ENCODE peak calls at places on chromosomes 12 and 14, in seven cellular contexts. Y is ACHN; M is smooth muscle cell of the brain vasculature; V is PC-3; H is AG04449; O is activated T-cell treated with anti-CD3 and anti-CD28 coated beads, Interleukin-2, amount 50 U/mL, for 72 hours; G is T follicular helper cell. B is an unnamed sample.

GRCh38 chr14:68841030-68841809 is 48.4 kb upstream of the ZFP36L1 start:
- DNase-seq in M (peak), V (peak), O (no peak), Y (no peak), H (no peak), G (no peak), B (no peak)

GRCh38 chr12:121001841-121002483 is 14.3 kb downstream of the C12orf43 start:
- DNase-seq in Y (no peak), M (no peak), G (no peak), H (no peak), O (no peak), V (no peak), B (no peak)

GRCh38 chr12:102503056-102503681 is 22.8 kb upstream of the IGF1 start:
- DNase-seq in G (no peak), M (no peak), O (no peak), V (no peak), Y (no peak), H (no peak), B (no peak)

GRCh38 chr14:73786942-73787759 is 64.5 kb upstream of the PTGR2 start:
- DNase-seq in M (no peak), Y (peak), G (peak), H (no peak), V (peak), O (peak), B (peak)

GRCh38 chr12:12901158-12901791 is 9.9 kb downstream of the GPRC5A start:
- DNase-seq in O (peak), V (peak), M (no peak), G (no peak), Y (peak), H (peak), B (no peak)

GRCh38 chr12:65568517-65568916 is 255.8 kb upstream of the HMGA2 start:
- DNase-seq in Y (no peak), M (peak), V (peak), O (no peak), H (no peak), G (no peak), B (no peak)

GRCh38 chr14:66088661-66089060 is 397.5 kb upstream of the CCDC196 start:
- DNase-seq in M (peak), V (no peak), Y (no peak), O (no peak), G (no peak), H (no peak), B (no peak)

GRCh38 chr12:64652346-64652745 is 42.1 kb downstream of the RASSF3 start:
- DNase-seq in H (no peak), V (no peak), M (no peak), G (no peak), Y (no peak), O (no peak), B (no peak)

GRCh38 chr12:26204612-26205289 is 9.4 kb downstream of the SSPN start:
- DNase-seq in G (no peak), V (no peak), O (no peak), H (no peak), M (no peak), Y (no peak), B (no peak)

GRCh38 chr12:100184549-100184948 is 16.1 kb upstream of the ACTR6 start:
- DNase-seq in H (no peak), O (no peak), Y (no peak), M (no peak), G (no peak), V (no peak), B (no peak)

GRCh38 chr14:79011091-79011919 is 841.1 kb downstream of the NRXN3 start:
- DNase-seq in M (no peak), G (no peak), Y (peak), O (no peak), V (peak), H (no peak), B (no peak)

GRCh38 chr12:115341442-115341841 is 657.5 kb upstream of the TBX3 start:
- DNase-seq in M (peak), H (peak), O (peak), V (peak), Y (peak), G (no peak), B (peak)

GRCh38 chr12:53174881-53175491 is 5.5 kb upstream of the ZNF740 start:
- DNase-seq in H (no peak), O (no peak), G (no peak), M (no peak), Y (peak), V (peak), B (no peak)

GRCh38 chr14:73796881-73797539 is 54.6 kb upstream of the PTGR2 start:
- DNase-seq in Y (no peak), V (no peak), O (no peak), H (no peak), G (no peak), M (no peak), B (no peak)

GRCh38 chr14:50924848-50925247 is 19.4 kb downstream of the PYGL start:
- DNase-seq in O (no peak), V (peak), Y (no peak), G (no peak), M (no peak), H (no peak), B (no peak)

GRCh38 chr12:113231275-113232231 is 10.3 kb downstream of the TPCN1 start:
- DNase-seq in M (no peak), H (no peak), O (no peak), G (no peak), Y (peak), V (no peak), B (no peak)

GRCh38 chr14:99427632-99428315 is 52.9 kb downstream of the SETD3 start:
- DNase-seq in Y (no peak), V (no peak), M (no peak), H (peak), G (no peak), O (no peak), B (no peak)

GRCh38 chr12:121794532-121795028 is 1.1 kb upstream of the RHOF start:
- DNase-seq in V (no peak), H (no peak), M (no peak), Y (no peak), O (peak), G (no peak), B (peak)

GRCh38 chr12:68515793-68516192 is 94.9 kb upstream of the RAP1B start:
- DNase-seq in H (no peak), Y (no peak), O (no peak), M (no peak), V (no peak), G (no peak), B (no peak)

B was measured in heart left ventricle.